ENCODE peak calls at places on chromosomes 16 and 17, in six cellular contexts. S, F, E, L, A and H are unnamed samples.
A peak's percentile ranks its signal among the peaks of the same experiment; 100 is the strongest.

GRCh38 chr16:89122322-89122831 is 28.7 kb downstream of the ACSF3 start:
- DNase-seq in S (no peak), F (peak; percentile 68), E (no peak), L (no peak), A (no peak), H (no peak)

GRCh38 chr16:14549789-14550153 is 80.3 kb downstream of the PARN start:
- DNase-seq in S (no peak), F (no peak), E (peak; percentile 30), L (no peak), A (no peak), H (no peak)

GRCh38 chr17:77182773-77183172 is 42.0 kb downstream of the SEC14L1 start:
- DNase-seq in S (no peak), F (no peak), E (no peak), L (no peak), A (no peak), H (peak; percentile 12)

GRCh38 chr16:86200722-86201121 is 301.8 kb downstream of the IRF8 start:
- DNase-seq in S (no peak), F (no peak), E (no peak), L (no peak), A (no peak), H (no peak)

GRCh38 chr16:86519649-86520316 is 9.5 kb downstream of the FOXF1 start:
- DNase-seq in S (peak; percentile 53), F (peak; percentile 62), E (peak; percentile 75), L (peak; percentile 76), A (no peak), H (peak; percentile 72)

GRCh38 chr17:7479389-7480192 is at the start of gene ZBTB4:
- DNase-seq in S (peak; percentile 35), F (peak; percentile 58), E (peak; percentile 43), L (peak; percentile 60), A (peak; percentile 40), H (peak; percentile 45)

GRCh38 chr16:1614226-1615102 is 2.3 kb downstream of the CRAMP1 start:
- DNase-seq in S (peak; percentile 37), F (peak; percentile 42), E (peak; percentile 46), L (no peak), A (peak; percentile 29), H (peak; percentile 54)

GRCh38 chr17:62937636-62938035 is 28.4 kb upstream of the TANC2 start:
- DNase-seq in S (no peak), F (no peak), E (no peak), L (no peak), A (no peak), H (no peak)

GRCh38 chr17:6831662-6832263 is at the start of gene TEKT1:
- DNase-seq in S (peak; percentile 33), F (peak; percentile 59), E (peak; percentile 77), L (peak; percentile 90), A (peak; percentile 70), H (peak; percentile 70)

GRCh38 chr17:62692721-62693431 is 65.4 kb downstream of the MRC2 start:
- DNase-seq in S (no peak), F (peak; percentile 18), E (peak; percentile 26), L (peak; percentile 36), A (no peak), H (peak; percentile 36)

GRCh38 chr16:70661534-70661917 is 15.2 kb downstream of the IL34 start:
- DNase-seq in S (no peak), F (no peak), E (no peak), L (no peak), A (no peak), H (no peak)

DNA sequence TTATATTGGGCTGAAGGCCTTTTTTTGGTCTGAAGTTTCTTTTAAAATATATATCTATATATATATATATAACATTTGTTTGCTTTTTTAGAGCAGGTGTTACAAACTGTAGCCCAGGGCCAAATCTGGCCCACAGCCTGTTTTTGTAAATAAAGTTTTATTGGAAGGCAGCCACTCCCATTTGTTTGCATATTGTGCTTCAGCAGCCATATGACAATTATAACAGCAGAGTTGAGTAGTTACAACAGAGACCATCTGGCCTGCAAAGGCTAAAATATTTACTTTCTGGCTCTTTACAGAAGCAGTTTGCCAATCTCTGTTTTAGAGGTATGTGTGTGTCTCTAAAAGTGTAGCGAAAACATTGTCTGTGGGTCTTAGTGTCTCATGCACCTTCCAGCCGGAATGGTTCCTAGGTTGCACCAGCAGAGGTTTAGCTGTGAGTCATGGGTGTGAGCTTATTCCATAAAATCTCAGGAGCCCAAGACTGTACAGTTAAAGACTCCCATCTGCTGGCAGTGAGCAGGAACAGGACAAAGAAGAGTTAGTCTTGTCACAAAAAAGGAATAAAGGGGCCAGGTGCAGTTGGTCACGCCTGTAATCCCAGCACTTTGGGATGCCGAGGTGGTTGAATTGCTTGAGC is 23.8 kb downstream of the LCMT1 start:
- DNase-seq in S (peak; percentile 57), F (no peak), E (no peak), L (no peak), A (no peak), H (no peak)
- TF ChIP-seq CTCF in S (peak; percentile 43), F (no peak), E (no peak), L (no peak), A (no peak), H (no peak)

DNA sequence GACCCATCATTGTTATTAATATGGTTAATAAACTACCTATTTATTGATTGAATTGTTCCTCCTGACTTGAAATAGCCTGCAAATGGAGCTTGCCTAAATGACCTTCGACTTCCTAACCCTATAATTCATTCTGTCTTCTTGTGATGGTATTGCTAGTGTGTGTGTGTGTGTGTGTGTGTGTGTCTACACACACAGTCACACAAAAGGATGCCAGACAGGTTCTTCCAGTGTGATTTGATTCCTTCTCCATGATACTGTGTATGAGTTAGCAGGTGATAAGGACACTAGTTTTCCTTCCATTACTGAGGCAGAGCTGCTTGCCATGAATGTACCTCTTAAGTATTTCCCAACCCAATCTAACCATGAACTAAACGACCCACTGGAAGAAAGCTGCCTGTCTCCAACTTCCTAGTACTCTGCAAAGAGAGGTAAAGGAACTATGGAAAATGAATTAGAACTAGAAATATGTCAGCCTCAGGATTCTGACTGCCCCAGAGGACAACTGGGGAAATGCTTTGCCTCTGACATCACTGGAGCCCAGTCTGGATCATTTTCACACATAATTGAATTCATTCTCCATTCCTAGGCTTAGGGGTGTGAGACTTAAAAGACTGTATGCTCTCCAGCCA is 3.5 kb upstream of the CDC6 start:
- DNase-seq in S (peak; percentile 90), F (no peak), E (peak; percentile 100), L (no peak), A (no peak), H (no peak)
- TF ChIP-seq CTCF in S (peak; percentile 42), F (no peak), E (no peak), L (no peak), A (peak; percentile 51), H (no peak)

GRCh38 chr16:67613808-67614207 is 31.1 kb upstream of the CARMIL2 start:
- DNase-seq in S (no peak), F (no peak), E (peak; percentile 7), L (peak; percentile 5), A (no peak), H (peak; percentile 28)
- TF ChIP-seq CTCF in S (peak; percentile 22), F (no peak), E (no peak), L (no peak), A (peak; percentile 28), H (peak; percentile 46)

GRCh38 chr17:73170324-73170723 is 5.5 kb downstream of the SSTR2 start:
- DNase-seq in S (no peak), F (no peak), E (no peak), L (no peak), A (no peak), H (no peak)
- TF ChIP-seq CTCF in S (no peak), F (no peak), E (no peak), L (no peak), A (no peak), H (no peak)

DNA sequence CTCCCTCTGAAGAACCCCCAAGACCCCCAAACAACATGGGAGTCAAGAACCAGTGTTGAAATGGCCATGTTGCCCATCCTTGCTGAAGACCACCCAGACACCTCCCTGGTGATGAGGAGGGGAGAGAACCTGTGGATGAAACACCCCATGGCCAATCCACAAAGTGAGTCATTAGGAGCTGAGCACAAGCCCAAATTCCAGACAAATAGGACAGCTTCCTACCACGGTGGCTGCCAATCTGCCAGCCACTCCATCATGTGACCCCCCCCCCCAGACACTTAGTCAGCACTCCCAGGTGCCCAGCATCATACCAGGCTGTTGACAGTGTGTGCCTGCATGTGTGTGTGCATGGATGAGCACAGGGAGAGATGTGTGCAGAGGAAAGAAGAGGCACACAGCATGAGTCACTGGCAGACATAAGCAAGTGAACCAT is 26.4 kb upstream of the RPL38 start:
- DNase-seq in S (no peak), F (no peak), E (no peak), L (no peak), A (no peak), H (no peak)
- TF ChIP-seq CTCF in S (no peak), F (no peak), E (no peak), L (no peak), A (no peak), H (no peak)

GRCh38 chr17:2368383-2368782 is 31.1 kb downstream of the SGSM2 start:
- DNase-seq in S (no peak), F (no peak), E (no peak), L (no peak), A (no peak), H (no peak)

GRCh38 chr17:2369039-2369438 is 31.7 kb downstream of the SGSM2 start:
- DNase-seq in S (no peak), F (no peak), E (no peak), L (no peak), A (no peak), H (no peak)

GRCh38 chr17:2370211-2370589 is 30.7 kb downstream of the MNT start:
- DNase-seq in S (no peak), F (no peak), E (no peak), L (no peak), A (no peak), H (no peak)

GRCh38 chr17:2371183-2372130 is 29.4 kb downstream of the MNT start:
- DNase-seq in S (no peak), F (no peak), E (no peak), L (no peak), A (no peak), H (no peak)

GRCh38 chr17:2369551-2370210 is 31.2 kb downstream of the MNT start:
- DNase-seq in S (no peak), F (no peak), E (no peak), L (no peak), A (no peak), H (no peak)
- TF ChIP-seq CTCF in S (peak; percentile 16), F (no peak), E (no peak), L (no peak), A (no peak), H (no peak)

GRCh38 chr17:4934173-4934979 is 2.3 kb downstream of the GP1BA start:
- DNase-seq in S (peak; percentile 55), F (peak; percentile 83), E (peak; percentile 67), L (no peak), A (no peak), H (peak; percentile 82)
- TF ChIP-seq CTCF in S (peak; percentile 56), F (peak; percentile 16), E (no peak), L (no peak), A (peak; percentile 38), H (peak; percentile 41)

DNA sequence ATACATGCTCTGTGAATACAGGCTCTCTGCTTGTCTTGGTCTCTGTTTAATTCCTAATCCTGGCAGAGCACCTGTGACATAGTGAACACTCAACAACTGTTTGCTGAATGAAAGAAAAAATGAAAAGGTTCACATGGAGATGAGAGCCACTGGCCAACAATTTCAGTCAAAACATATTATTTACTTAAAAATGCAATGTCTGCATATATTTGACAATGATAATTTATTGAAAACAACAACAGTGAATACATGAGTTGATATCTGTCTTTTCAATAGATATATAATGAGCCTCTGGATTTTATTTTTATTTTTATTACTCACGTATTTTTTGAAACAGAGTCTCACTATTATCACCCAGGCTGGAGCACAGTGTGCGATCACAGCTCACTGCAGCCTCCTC is 136.6 kb downstream of the CDH13 start:
- DNase-seq in S (no peak), F (no peak), E (no peak), L (no peak), A (no peak), H (no peak)
- TF ChIP-seq CTCF in S (no peak), F (no peak), E (no peak), L (no peak), A (no peak), H (no peak)